ENCODE peak calls at places on chromosome 2, in six cellular contexts. L is GM12891, J is lower lobe of right lung, Z is NCI-H82, M is endothelial cell, A is mucosa of gallbladder. K is an unnamed sample.

GRCh38 chr2:75021672-75022071 is 63.2 kb downstream of the POLE4 start:
- DNase-seq in Z (no peak), A (no peak), L (no peak), J (no peak), M (no peak), K (no peak)

GRCh38 chr2:714005-714741 is 37.0 kb upstream of the TMEM18 start:
- DNase-seq in M (peak), L (peak), Z (peak), A (peak), J (no peak), K (no peak)

GRCh38 chr2:237421542-237422047 is 7.6 kb upstream of the COL6A3 start:
- DNase-seq in M (peak), Z (peak), L (peak), A (peak), J (peak), K (no peak)

GRCh38 chr2:234107861-234108260 is 57.4 kb downstream of the SPP2 start:
- DNase-seq in M (no peak), L (no peak), A (no peak), Z (no peak), J (no peak), K (no peak)

GRCh38 chr2:218368150-218368528 is 11.5 kb downstream of the CATIP start:
- DNase-seq in J (peak), Z (no peak), A (no peak), L (no peak), M (no peak), K (no peak)

GRCh38 chr2:69917854-69918253 is 2.9 kb downstream of the MXD1 start:
- DNase-seq in Z (no peak), M (no peak), A (no peak), J (no peak), L (no peak), K (no peak)

GRCh38 chr2:104745856-104746255 is 108.1 kb upstream of the POU3F3 start:
- DNase-seq in M (no peak), A (no peak), L (no peak), J (no peak), Z (no peak), K (no peak)

GRCh38 chr2:309148-309969 is 21.5 kb upstream of the ALKAL2 start:
- DNase-seq in J (no peak), Z (no peak), M (no peak), A (no peak), L (no peak), K (no peak)

GRCh38 chr2:38522754-38523349 is 79.9 kb downstream of the HNRNPLL start:
- DNase-seq in L (no peak), Z (peak), A (no peak), J (no peak), M (no peak), K (no peak)

GRCh38 chr2:239780236-239780997 is 244.7 kb downstream of the NDUFA10 start:
- DNase-seq in L (no peak), J (no peak), M (no peak), Z (no peak), A (no peak), K (peak)

GRCh38 chr2:108441712-108442111 is 7.3 kb upstream of the GCC2 start:
- DNase-seq in A (no peak), Z (no peak), J (no peak), L (no peak), M (no peak), K (no peak)

GRCh38 chr2:24891201-24891600 is 28.8 kb downstream of the ADCY3 start:
- DNase-seq in A (no peak), L (no peak), J (no peak), M (no peak), Z (no peak), K (no peak)

GRCh38 chr2:16635796-16636699 is 29.6 kb downstream of the CYRIA start:
- DNase-seq in J (no peak), A (no peak), M (no peak), L (no peak), Z (peak), K (no peak)

GRCh38 chr2:8515864-8516533 is 165.9 kb upstream of the ID2 start:
- DNase-seq in Z (no peak), A (no peak), M (no peak), L (no peak), J (no peak), K (peak)

GRCh38 chr2:201058914-201059313 is 12.6 kb downstream of the HYCC2 start:
- DNase-seq in L (no peak), M (no peak), Z (no peak), J (no peak), A (peak), K (no peak)

GRCh38 chr2:54999182-54999581 is 51.1 kb downstream of the RTN4 start:
- DNase-seq in Z (no peak), M (no peak), A (no peak), L (no peak), J (no peak), K (no peak)

GRCh38 chr2:216716109-216716508 is 20.8 kb upstream of the IGFBP5 start:
- DNase-seq in A (no peak), M (no peak), J (no peak), Z (no peak), L (no peak), K (no peak)

GRCh38 chr2:38750011-38750792 is 959 bp downstream of the SRSF7 start:
- DNase-seq in A (peak), M (peak), J (peak), Z (peak), L (peak), K (no peak)

GRCh38 chr2:129436809-129437208 is 542.7 kb upstream of the RAB6C start:
- DNase-seq in J (no peak), Z (no peak), A (no peak), L (no peak), M (no peak), K (no peak)

GRCh38 chr2:224586127-224586702 is 1.1 kb upstream of the CUL3 start:
- DNase-seq in Z (no peak), M (no peak), L (no peak), J (no peak), A (no peak), K (no peak)

GRCh38 chr2:45885111-45885685 is 233.7 kb downstream of the PRKCE start:
- DNase-seq in L (no peak), A (no peak), Z (peak), M (no peak), J (no peak), K (no peak)

GRCh38 chr2:103135679-103136078 is 373.8 kb downstream of the TMEM182 start:
- DNase-seq in Z (no peak), A (no peak), M (no peak), J (no peak), L (no peak), K (no peak)

GRCh38 chr2:236179653-236180500 is 11.7 kb upstream of the GBX2 start:
- DNase-seq in A (no peak), L (no peak), M (no peak), J (no peak), Z (no peak), K (no peak)

GRCh38 chr2:197909377-197909776 is 105.0 kb downstream of the PLCL1 start:
- DNase-seq in J (no peak), M (no peak), A (no peak), Z (peak), L (no peak), K (no peak)

GRCh38 chr2:134539946-134540345 is 178.9 kb downstream of the TMEM163 start:
- DNase-seq in A (no peak), L (no peak), M (no peak), J (no peak), Z (no peak), K (no peak)

GRCh38 chr2:168165418-168165817 is 82.0 kb downstream of the STK39 start:
- DNase-seq in J (no peak), L (no peak), Z (no peak), A (no peak), M (no peak), K (no peak)

GRCh38 chr2:222844323-222844722 is 16.5 kb upstream of the ACSL3 start:
- DNase-seq in L (no peak), J (no peak), M (no peak), A (no peak), Z (no peak), K (no peak)

GRCh38 chr2:96315400-96316071 is 9.6 kb upstream of the ITPRIPL1 start:
- DNase-seq in M (no peak), A (no peak), Z (no peak), J (no peak), L (no peak), K (no peak)

GRCh38 chr2:122804494-122804893 is 1049.0 kb downstream of the TSN start:
- DNase-seq in A (no peak), L (no peak), J (no peak), M (no peak), Z (no peak), K (no peak)

GRCh38 chr2:144213797-144214196 is 306.1 kb downstream of the ZEB2 start:
- DNase-seq in Z (no peak), J (no peak), L (peak), A (no peak), M (no peak), K (no peak)

GRCh38 chr2:153059338-153060052 is 341.1 kb downstream of the ARL6IP6 start:
- DNase-seq in J (no peak), M (peak), A (peak), Z (no peak), L (no peak), K (no peak)

GRCh38 chr2:172446524-172447063 is 19.2 kb downstream of the ITGA6 start:
- DNase-seq in M (no peak), L (no peak), A (no peak), Z (no peak), J (no peak), K (no peak)

GRCh38 chr2:101617188-101617587 is 80.3 kb upstream of the MAP4K4 start:
- DNase-seq in M (no peak), Z (no peak), J (no peak), L (no peak), A (no peak), K (no peak)

GRCh38 chr2:46471705-46472104 is 7.7 kb upstream of the TMEM247 start:
- DNase-seq in Z (no peak), M (no peak), A (no peak), J (no peak), L (no peak), K (no peak)

K was measured in chondrocyte.